ENCODE peak calls at places on chromosomes 13 and 19, in five cellular contexts. Z, M, Q, D and W are unnamed samples.

GRCh38 chr13:112859817-112860190 is 109.2 kb upstream of the MCF2L start:
- DNase-seq in Z (no peak), M (no peak), Q (peak), D (no peak), W (peak)

GRCh38 chr13:25232937-25233515 is 54.3 kb downstream of the MTMR6 start:
- DNase-seq in Z (no peak), M (no peak), Q (peak), D (no peak), W (no peak)

GRCh38 chr13:24511824-24512207 is 762 bp downstream of the PARP4 start:
- DNase-seq in Z (no peak), M (no peak), Q (no peak), D (no peak), W (no peak)

GRCh38 chr13:85247780-85248179 is 551.4 kb downstream of the SLITRK6 start:
- DNase-seq in Z (no peak), M (no peak), Q (no peak), D (no peak), W (no peak)

GRCh38 chr19:46256855-46257254 is 27.3 kb downstream of the IGFL1 start:
- DNase-seq in Z (no peak), M (no peak), Q (no peak), D (no peak), W (no peak)

GRCh38 chr13:59340151-59340550 is 823.6 kb downstream of the DIAPH3 start:
- DNase-seq in Z (no peak), M (no peak), Q (no peak), D (no peak), W (no peak)

GRCh38 chr13:75356426-75356825 is 125.5 kb downstream of the TBC1D4 start:
- DNase-seq in Z (no peak), M (no peak), Q (no peak), D (no peak), W (no peak)

GRCh38 chr13:50576156-50576555 is 267.3 kb downstream of the DLEU7 start:
- DNase-seq in Z (no peak), M (no peak), Q (peak), D (no peak), W (no peak)

GRCh38 chr19:4957981-4958380 is 10.9 kb upstream of the KDM4B start:
- DNase-seq in Z (no peak), M (no peak), Q (peak), D (no peak), W (peak)

GRCh38 chr19:44820648-44821609 is 12.0 kb downstream of the BCAM start:
- DNase-seq in Z (no peak), M (no peak), Q (no peak), D (no peak), W (peak)

GRCh38 chr13:51794959-51795358 is 9.0 kb downstream of the DHRS12 start:
- DNase-seq in Z (no peak), M (no peak), Q (no peak), D (no peak), W (peak)

GRCh38 chr13:75569576-75569975 is 20.0 kb downstream of the UCHL3 start:
- DNase-seq in Z (no peak), M (no peak), Q (no peak), D (no peak), W (no peak)

GRCh38 chr13:76646946-76647345 is 239.3 kb downstream of the KCTD12 start:
- DNase-seq in Z (no peak), M (no peak), Q (peak), D (no peak), W (no peak)

GRCh38 chr13:84032116-84032515 is 149.8 kb upstream of the SLITRK1 start:
- DNase-seq in Z (no peak), M (no peak), Q (peak), D (no peak), W (no peak)

GRCh38 chr13:100725472-100725871 is 50.9 kb upstream of the TMTC4 start:
- DNase-seq in Z (no peak), M (no peak), Q (no peak), D (no peak), W (no peak)

GRCh38 chr19:38452430-38453366 is 19.2 kb downstream of the RYR1 start:
- DNase-seq in Z (peak), M (no peak), Q (no peak), D (no peak), W (peak)

GRCh38 chr13:51122868-51123267 is 11.8 kb upstream of the C13orf42 start:
- DNase-seq in Z (peak), M (no peak), Q (no peak), D (no peak), W (no peak)

GRCh38 chr13:76852991-76853390 is 33.2 kb downstream of the KCTD12 start:
- DNase-seq in Z (no peak), M (no peak), Q (peak), D (no peak), W (no peak)

GRCh38 chr13:43020794-43021193 is 2.6 kb upstream of the DNAJC15 start:
- DNase-seq in Z (no peak), M (no peak), Q (no peak), D (no peak), W (no peak)

GRCh38 chr19:49333426-49334288 is 1.5 kb upstream of the CD37 start:
- DNase-seq in Z (peak), M (peak), Q (no peak), D (peak), W (no peak)

GRCh38 chr19:38290631-38291147 is 13.4 kb upstream of the C19orf33 start:
- DNase-seq in Z (no peak), M (no peak), Q (peak), D (no peak), W (peak)

GRCh38 chr19:48315712-48316111 is 9.6 kb upstream of the EMP3 start:
- DNase-seq in Z (no peak), M (no peak), Q (no peak), D (no peak), W (no peak)